ENCODE peak calls at places on chromosome X, in nine cellular contexts. One of them, this sample, is unnamed.

GRCh38 chrX:153727108-153727931 is 2.7 kb downstream of the ABCD1 start:
- DNase-seq in K562: no peak
- DNase-seq in HCT116: no peak
- DNase-seq in tibial artery: peak; percentile 90
- DNase-seq in colonic mucosa: peak; percentile 49
- DNase-seq in MM.1S: no peak
- DNase-seq in uterus: no peak
- DNase-seq in A549: no peak
- DNase-seq in heart right ventricle: peak; percentile 71
- DNase-seq in this sample: no peak

GRCh38 chrX:114615765-114616164 is 31.9 kb downstream of the HTR2C start:
- DNase-seq in K562: no peak
- DNase-seq in HCT116: no peak
- DNase-seq in tibial artery: no peak
- DNase-seq in colonic mucosa: no peak
- DNase-seq in MM.1S: no peak
- DNase-seq in uterus: no peak
- DNase-seq in A549: no peak
- DNase-seq in heart right ventricle: no peak
- DNase-seq in this sample: no peak

GRCh38 chrX:38086451-38087215 is 80.3 kb downstream of the SYTL5 start:
- DNase-seq in K562: no peak
- DNase-seq in HCT116: no peak
- DNase-seq in tibial artery: no peak
- DNase-seq in colonic mucosa: no peak
- DNase-seq in MM.1S: peak; percentile 16
- DNase-seq in uterus: no peak
- DNase-seq in A549: no peak
- DNase-seq in heart right ventricle: no peak
- DNase-seq in this sample: no peak

GRCh38 chrX:17705211-17705610 is 32.1 kb upstream of the SCML1 start:
- DNase-seq in K562: no peak
- DNase-seq in HCT116: no peak
- DNase-seq in tibial artery: no peak
- DNase-seq in colonic mucosa: no peak
- DNase-seq in MM.1S: no peak
- DNase-seq in uterus: no peak
- DNase-seq in A549: no peak
- DNase-seq in heart right ventricle: no peak
- DNase-seq in this sample: no peak

GRCh38 chrX:10187421-10187820 is 30.6 kb downstream of the CLCN4 start:
- DNase-seq in K562: no peak
- DNase-seq in HCT116: no peak
- DNase-seq in tibial artery: no peak
- DNase-seq in colonic mucosa: no peak
- DNase-seq in MM.1S: no peak
- DNase-seq in uterus: no peak
- DNase-seq in A549: no peak
- DNase-seq in heart right ventricle: no peak
- DNase-seq in this sample: no peak

GRCh38 chrX:3435057-3435456 is 88.6 kb upstream of the MXRA5 start:
- DNase-seq in K562: no peak
- DNase-seq in HCT116: no peak
- DNase-seq in tibial artery: no peak
- DNase-seq in colonic mucosa: no peak
- DNase-seq in MM.1S: no peak
- DNase-seq in uterus: no peak
- DNase-seq in A549: no peak
- DNase-seq in heart right ventricle: no peak
- DNase-seq in this sample: no peak

GRCh38 chrX:129427267-129427666 is 96.0 kb downstream of the SMARCA1 start:
- DNase-seq in K562: no peak
- DNase-seq in HCT116: peak; percentile 0
- DNase-seq in tibial artery: no peak
- DNase-seq in colonic mucosa: no peak
- DNase-seq in MM.1S: no peak
- DNase-seq in uterus: no peak
- DNase-seq in A549: no peak
- DNase-seq in heart right ventricle: no peak
- DNase-seq in this sample: no peak

GRCh38 chrX:153738056-153738605 is 13.5 kb downstream of the ABCD1 start:
- DNase-seq in K562: no peak
- DNase-seq in HCT116: no peak
- DNase-seq in tibial artery: no peak
- DNase-seq in colonic mucosa: no peak
- DNase-seq in MM.1S: no peak
- DNase-seq in uterus: no peak
- DNase-seq in A549: no peak
- DNase-seq in heart right ventricle: no peak
- DNase-seq in this sample: no peak

GRCh38 chrX:124842205-124842604 is 477.5 kb upstream of the TEX13C start:
- DNase-seq in K562: no peak
- DNase-seq in HCT116: no peak
- DNase-seq in tibial artery: no peak
- DNase-seq in colonic mucosa: no peak
- DNase-seq in MM.1S: no peak
- DNase-seq in uterus: no peak
- DNase-seq in A549: no peak
- DNase-seq in heart right ventricle: no peak
- DNase-seq in this sample: no peak

GRCh38 chrX:7372843-7373525 is 225.0 kb upstream of the PUDP start:
- DNase-seq in K562: no peak
- DNase-seq in HCT116: no peak
- DNase-seq in tibial artery: no peak
- DNase-seq in colonic mucosa: no peak
- DNase-seq in MM.1S: no peak
- DNase-seq in uterus: no peak
- DNase-seq in A549: peak; percentile 16
- DNase-seq in heart right ventricle: no peak
- DNase-seq in this sample: no peak

GRCh38 chrX:7077910-7078245 is 69.6 kb upstream of the STS start:
- DNase-seq in K562: no peak
- DNase-seq in HCT116: no peak
- DNase-seq in tibial artery: no peak
- DNase-seq in colonic mucosa: no peak
- DNase-seq in MM.1S: no peak
- DNase-seq in uterus: no peak
- DNase-seq in A549: no peak
- DNase-seq in heart right ventricle: no peak
- DNase-seq in this sample: no peak

DNA sequence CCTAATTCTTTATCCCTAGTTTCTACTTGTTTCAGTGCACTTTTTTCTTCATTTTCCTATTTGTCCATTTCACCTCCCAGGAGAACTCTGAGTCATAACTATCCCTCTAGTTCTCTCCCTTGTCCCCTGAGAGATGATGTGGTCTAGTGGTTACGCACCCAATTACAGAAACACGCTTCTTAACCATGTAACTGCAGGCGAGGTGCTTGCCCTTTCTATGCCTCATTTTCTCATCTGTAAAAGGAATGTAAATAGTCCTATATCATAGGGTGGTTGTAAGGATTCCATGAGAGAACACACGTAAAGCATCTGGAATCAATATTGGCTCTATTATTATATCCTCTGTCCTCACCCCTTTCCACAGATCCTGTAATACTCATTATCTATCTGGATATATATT is 8.7 kb upstream of the GRPR start:
- DNase-seq in K562: no peak
- DNase-seq in HCT116: no peak
- DNase-seq in tibial artery: no peak
- DNase-seq in colonic mucosa: no peak
- DNase-seq in MM.1S: no peak
- DNase-seq in uterus: no peak
- DNase-seq in A549: no peak
- DNase-seq in heart right ventricle: no peak
- DNase-seq in this sample: no peak
- H3K4me1 ChIP-seq in K562: peaks cover 6% of the 10 kb centered on the region
- H3K4me1 ChIP-seq in HCT116: no peaks in the 10 kb centered on the region
- H3K4me1 ChIP-seq in tibial artery: no peaks in the 10 kb centered on the region
- H3K4me1 ChIP-seq in colonic mucosa: no peaks in the 10 kb centered on the region
- H3K4me1 ChIP-seq in MM.1S: peaks cover 10% of the 10 kb centered on the region
- H3K4me1 ChIP-seq in uterus: no peaks in the 10 kb centered on the region
- H3K4me1 ChIP-seq in A549: no peaks in the 10 kb centered on the region
- H3K4me1 ChIP-seq in heart right ventricle: no peaks in the 10 kb centered on the region
- H3K4me1 ChIP-seq in this sample: no peaks in the 10 kb centered on the region

GRCh38 chrX:42944381-42944998 is 166.5 kb upstream of the PPP1R2C start:
- DNase-seq in K562: no peak
- DNase-seq in HCT116: no peak
- DNase-seq in tibial artery: no peak
- DNase-seq in colonic mucosa: no peak
- DNase-seq in MM.1S: peak; percentile 43
- DNase-seq in uterus: no peak
- DNase-seq in A549: no peak
- DNase-seq in heart right ventricle: no peak
- DNase-seq in this sample: no peak

GRCh38 chrX:42941671-42942070 is 163.7 kb upstream of the PPP1R2C start:
- DNase-seq in K562: no peak
- DNase-seq in HCT116: no peak
- DNase-seq in tibial artery: no peak
- DNase-seq in colonic mucosa: no peak
- DNase-seq in MM.1S: no peak
- DNase-seq in uterus: no peak
- DNase-seq in A549: no peak
- DNase-seq in heart right ventricle: no peak
- DNase-seq in this sample: no peak

GRCh38 chrX:42948723-42949122 is 170.8 kb upstream of the PPP1R2C start:
- DNase-seq in K562: no peak
- DNase-seq in HCT116: no peak
- DNase-seq in tibial artery: no peak
- DNase-seq in colonic mucosa: no peak
- DNase-seq in MM.1S: no peak
- DNase-seq in uterus: no peak
- DNase-seq in A549: no peak
- DNase-seq in heart right ventricle: no peak
- DNase-seq in this sample: no peak

GRCh38 chrX:42943051-42943450 is 165.1 kb upstream of the PPP1R2C start:
- DNase-seq in K562: no peak
- DNase-seq in HCT116: no peak
- DNase-seq in tibial artery: no peak
- DNase-seq in colonic mucosa: no peak
- DNase-seq in MM.1S: peak; percentile 65
- DNase-seq in uterus: no peak
- DNase-seq in A549: no peak
- DNase-seq in heart right ventricle: no peak
- DNase-seq in this sample: no peak

DNA sequence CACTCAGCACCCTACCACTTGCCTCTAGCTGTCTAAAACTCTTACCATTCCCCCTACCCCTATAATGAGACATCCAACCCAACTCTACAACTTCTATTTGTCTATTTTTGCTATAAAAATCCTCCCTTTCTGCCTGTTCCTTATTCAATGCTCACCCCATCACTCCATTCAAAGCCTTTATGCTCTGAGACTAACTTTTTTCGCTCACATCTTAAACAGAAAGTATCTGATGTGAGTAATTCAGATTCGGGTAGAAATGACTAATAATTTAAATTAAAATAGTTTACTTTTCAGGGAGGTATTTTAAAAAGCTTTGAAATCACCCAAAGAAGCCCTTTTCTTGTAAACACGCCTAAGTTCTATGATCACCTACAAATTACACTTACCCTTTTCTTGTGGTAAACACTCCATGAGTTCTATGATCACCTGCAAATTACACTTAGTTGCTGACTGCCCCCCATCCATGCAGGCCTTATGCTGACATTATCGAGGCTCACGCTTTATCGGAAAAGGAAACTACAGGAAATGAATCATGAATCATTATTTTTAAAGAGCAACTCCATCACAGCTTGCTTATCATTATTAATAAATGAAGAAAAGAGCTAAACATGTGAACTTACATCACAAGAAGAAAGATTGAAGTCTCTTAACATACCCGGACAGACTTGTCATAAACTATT is 168.7 kb upstream of the PPP1R2C start:
- DNase-seq in K562: no peak
- DNase-seq in HCT116: no peak
- DNase-seq in tibial artery: no peak
- DNase-seq in colonic mucosa: no peak
- DNase-seq in MM.1S: no peak
- DNase-seq in uterus: no peak
- DNase-seq in A549: no peak
- DNase-seq in heart right ventricle: no peak
- DNase-seq in this sample: no peak
- H3K27ac ChIP-seq in K562: no peak overlapping the region
- H3K27ac ChIP-seq in HCT116: no peak overlapping the region
- H3K27ac ChIP-seq in tibial artery: no peak overlapping the region
- H3K27ac ChIP-seq in colonic mucosa: peak overlapping the region; percentile 5
- H3K27ac ChIP-seq in MM.1S: no peak overlapping the region
- H3K27ac ChIP-seq in uterus: no peak overlapping the region
- H3K27ac ChIP-seq in A549: no peak overlapping the region
- H3K27ac ChIP-seq in heart right ventricle: no peak overlapping the region
- H3K27ac ChIP-seq in this sample: no peak overlapping the region

GRCh38 chrX:112863850-112864249 is 23.2 kb upstream of the AMOT start:
- DNase-seq in K562: no peak
- DNase-seq in HCT116: no peak
- DNase-seq in tibial artery: no peak
- DNase-seq in colonic mucosa: no peak
- DNase-seq in MM.1S: no peak
- DNase-seq in uterus: no peak
- DNase-seq in A549: no peak
- DNase-seq in heart right ventricle: no peak
- DNase-seq in this sample: no peak

GRCh38 chrX:112865464-112866025 is 24.9 kb upstream of the AMOT start:
- DNase-seq in K562: no peak
- DNase-seq in HCT116: no peak
- DNase-seq in tibial artery: no peak
- DNase-seq in colonic mucosa: no peak
- DNase-seq in MM.1S: no peak
- DNase-seq in uterus: no peak
- DNase-seq in A549: no peak
- DNase-seq in heart right ventricle: no peak
- DNase-seq in this sample: no peak

GRCh38 chrX:112866175-112866574 is 25.5 kb upstream of the AMOT start:
- DNase-seq in K562: no peak
- DNase-seq in HCT116: no peak
- DNase-seq in tibial artery: no peak
- DNase-seq in colonic mucosa: no peak
- DNase-seq in MM.1S: no peak
- DNase-seq in uterus: no peak
- DNase-seq in A549: no peak
- DNase-seq in heart right ventricle: no peak
- DNase-seq in this sample: no peak

GRCh38 chrX:112868586-112868985 is 28.0 kb upstream of the AMOT start:
- DNase-seq in K562: no peak
- DNase-seq in HCT116: no peak
- DNase-seq in tibial artery: no peak
- DNase-seq in colonic mucosa: no peak
- DNase-seq in MM.1S: no peak
- DNase-seq in uterus: no peak
- DNase-seq in A549: no peak
- DNase-seq in heart right ventricle: no peak
- DNase-seq in this sample: no peak

GRCh38 chrX:112867570-112867969 is 26.9 kb upstream of the AMOT start:
- DNase-seq in K562: no peak
- DNase-seq in HCT116: peak; percentile 22
- DNase-seq in tibial artery: no peak
- DNase-seq in colonic mucosa: no peak
- DNase-seq in MM.1S: no peak
- DNase-seq in uterus: no peak
- DNase-seq in A549: no peak
- DNase-seq in heart right ventricle: no peak
- DNase-seq in this sample: no peak
- H3K9me3 ChIP-seq in K562: no peaks in the 10 kb centered on the region
- H3K9me3 ChIP-seq in HCT116: no peaks in the 10 kb centered on the region
- H3K9me3 ChIP-seq in tibial artery: no peaks in the 10 kb centered on the region
- H3K9me3 ChIP-seq in colonic mucosa: no peaks in the 10 kb centered on the region
- H3K9me3 ChIP-seq in MM.1S: no peaks in the 10 kb centered on the region
- H3K9me3 ChIP-seq in uterus: no peaks in the 10 kb centered on the region
- H3K9me3 ChIP-seq in A549: no peaks in the 10 kb centered on the region
- H3K9me3 ChIP-seq in heart right ventricle: no peaks in the 10 kb centered on the region
- H3K9me3 ChIP-seq in this sample: no peaks in the 10 kb centered on the region

GRCh38 chrX:133314297-133314696 is 96.1 kb upstream of the TFDP3 start:
- DNase-seq in K562: no peak
- DNase-seq in HCT116: no peak
- DNase-seq in tibial artery: no peak
- DNase-seq in colonic mucosa: no peak
- DNase-seq in MM.1S: no peak
- DNase-seq in uterus: no peak
- DNase-seq in A549: no peak
- DNase-seq in heart right ventricle: no peak
- DNase-seq in this sample: no peak
- H3K4me1 ChIP-seq in K562: no peaks in the 10 kb centered on the region
- H3K4me1 ChIP-seq in HCT116: no peaks in the 10 kb centered on the region
- H3K4me1 ChIP-seq in tibial artery: peaks cover 21% of the 10 kb centered on the region
- H3K4me1 ChIP-seq in colonic mucosa: no peaks in the 10 kb centered on the region
- H3K4me1 ChIP-seq in MM.1S: no peaks in the 10 kb centered on the region
- H3K4me1 ChIP-seq in uterus: no peaks in the 10 kb centered on the region
- H3K4me1 ChIP-seq in A549: no peaks in the 10 kb centered on the region
- H3K4me1 ChIP-seq in heart right ventricle: no peaks in the 10 kb centered on the region
- H3K4me1 ChIP-seq in this sample: no peaks in the 10 kb centered on the region

This sample was measured in iPS DF 6.9.